ENCODE peak calls at places on chromosomes 2 and 18, in ten cellular contexts. Q, A, K, Y, E, M, Z, L, H and G are unnamed samples.

GRCh38 chr2:84991404-84992151 is 20.6 kb downstream of the KCMF1 start:
- DNase-seq in Q (no peak), A (peak; percentile 84), K (no peak), Y (no peak), E (no peak), M (no peak), Z (no peak), L (peak; percentile 35), H (no peak), G (peak; percentile 63)

GRCh38 chr2:54771166-54771565 is 47.7 kb downstream of the EML6 start:
- DNase-seq in Q (no peak), A (peak; percentile 81), K (no peak), Y (no peak), E (no peak), M (no peak), Z (no peak), L (peak; percentile 70), H (no peak), G (peak; percentile 33)

GRCh38 chr18:10046178-10046807 is 132.5 kb downstream of the VAPA start:
- DNase-seq in Q (no peak), A (no peak), K (no peak), Y (no peak), E (no peak), M (no peak), Z (no peak), L (no peak), H (peak; percentile 47), G (no peak)

GRCh38 chr2:199972088-199972626 is 16.8 kb downstream of the MAIP1 start:
- DNase-seq in Q (no peak), A (no peak), K (no peak), Y (no peak), E (no peak), M (no peak), Z (no peak), L (no peak), H (no peak), G (no peak)

GRCh38 chr2:28391564-28392296 is 928 bp upstream of the FOSL2 start:
- DNase-seq in Q (peak; percentile 83), A (peak; percentile 84), K (peak; percentile 57), Y (peak; percentile 64), E (peak; percentile 95), M (peak; percentile 78), Z (peak; percentile 66), L (peak; percentile 74), H (no peak), G (peak; percentile 94)

GRCh38 chr18:63131106-63131943 is 188.2 kb downstream of the BCL2 start:
- DNase-seq in Q (peak; percentile 81), A (peak; percentile 32), K (peak; percentile 28), Y (peak; percentile 57), E (peak; percentile 88), M (peak; percentile 56), Z (peak; percentile 45), L (peak; percentile 59), H (no peak), G (peak; percentile 77)

GRCh38 chr2:12457831-12458230 is 258.9 kb upstream of the TRIB2 start:
- DNase-seq in Q (no peak), A (no peak), K (no peak), Y (no peak), E (peak; percentile 14), M (no peak), Z (no peak), L (no peak), H (no peak), G (no peak)

GRCh38 chr2:102253753-102254150 is 57.6 kb upstream of the IL1RL1 start:
- DNase-seq in Q (no peak), A (no peak), K (no peak), Y (no peak), E (no peak), M (no peak), Z (no peak), L (no peak), H (no peak), G (peak; percentile 63)

GRCh38 chr18:74115046-74115445 is 32.6 kb downstream of the FBXO15 start:
- DNase-seq in Q (no peak), A (no peak), K (no peak), Y (no peak), E (no peak), M (no peak), Z (no peak), L (peak; percentile 71), H (no peak), G (peak; percentile 10)

GRCh38 chr2:37560863-37561614 is 110.4 kb downstream of the CDC42EP3 start:
- DNase-seq in Q (no peak), A (no peak), K (no peak), Y (no peak), E (no peak), M (no peak), Z (no peak), L (no peak), H (no peak), G (peak; percentile 59)

GRCh38 chr18:9856097-9856496 is 29.7 kb upstream of the TXNDC2 start:
- DNase-seq in Q (no peak), A (no peak), K (no peak), Y (no peak), E (no peak), M (no peak), Z (no peak), L (no peak), H (no peak), G (no peak)

GRCh38 chr2:109331864-109332848 is 203.2 kb downstream of the SH3RF3 start:
- DNase-seq in Q (peak; percentile 40), A (peak; percentile 92), K (peak; percentile 69), Y (no peak), E (peak; percentile 75), M (no peak), Z (peak; percentile 20), L (peak; percentile 90), H (no peak), G (peak; percentile 87)

GRCh38 chr2:17646096-17646554 is 105.6 kb downstream of the VSNL1 start:
- DNase-seq in Q (peak; percentile 78), A (peak; percentile 84), K (peak; percentile 61), Y (peak; percentile 75), E (peak; percentile 81), M (peak; percentile 60), Z (peak; percentile 40), L (peak; percentile 87), H (no peak), G (peak; percentile 92)

GRCh38 chr2:238887616-238888015 is 39.7 kb downstream of the TWIST2 start:
- DNase-seq in Q (no peak), A (no peak), K (no peak), Y (no peak), E (no peak), M (no peak), Z (no peak), L (no peak), H (no peak), G (no peak)

GRCh38 chr2:55232863-55233657 is 572 bp downstream of the RPS27A start:
- DNase-seq in Q (peak; percentile 64), A (peak; percentile 32), K (peak; percentile 29), Y (peak; percentile 39), E (no peak), M (peak; percentile 25), Z (no peak), L (no peak), H (no peak), G (peak; percentile 26)

GRCh38 chr2:95323347-95324155 is 26.4 kb downstream of the KCNIP3 start:
- DNase-seq in Q (peak; percentile 19), A (peak; percentile 64), K (peak; percentile 45), Y (no peak), E (no peak), M (peak; percentile 82), Z (peak; percentile 72), L (peak; percentile 15), H (no peak), G (no peak)

GRCh38 chr2:217922101-217923006 is 80.4 kb downstream of the TNS1 start:
- DNase-seq in Q (no peak), A (no peak), K (no peak), Y (no peak), E (no peak), M (no peak), Z (no peak), L (no peak), H (no peak), G (peak; percentile 34)
- TF ChIP-seq CTCF in Q (no peak), A (peak; percentile 3), K (no peak), Y (no peak), E (peak; percentile 17), M (peak; percentile 20), Z (no peak), L (peak; percentile 54), H (peak; percentile 69), G (peak; percentile 11)

DNA sequence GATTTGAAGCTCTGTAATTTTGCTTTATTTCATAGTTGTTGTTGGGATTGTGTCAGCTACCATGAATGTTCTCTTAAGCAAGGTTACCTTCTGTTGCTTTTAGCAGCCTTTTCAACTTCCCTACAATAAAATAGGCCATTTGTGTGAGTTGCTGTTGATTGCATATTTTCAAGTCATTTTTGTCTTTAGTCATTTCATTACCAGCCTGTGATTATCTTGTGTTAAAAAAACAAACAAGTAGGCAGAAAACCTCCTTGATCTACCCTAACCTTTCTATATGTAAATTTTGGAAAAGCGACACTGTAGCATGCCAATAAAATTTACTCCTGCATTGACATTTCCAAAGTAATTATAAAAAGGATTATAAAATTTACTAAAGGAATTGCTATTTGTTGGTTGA is 19.3 kb downstream of the GREB1L start:
- DNase-seq in Q (no peak), A (no peak), K (no peak), Y (no peak), E (no peak), M (no peak), Z (no peak), L (no peak), H (no peak), G (no peak)
- TF ChIP-seq CTCF in Q (no peak), A (no peak), K (no peak), Y (no peak), E (no peak), M (no peak), Z (no peak), L (no peak), H (no peak), G (no peak)

DNA sequence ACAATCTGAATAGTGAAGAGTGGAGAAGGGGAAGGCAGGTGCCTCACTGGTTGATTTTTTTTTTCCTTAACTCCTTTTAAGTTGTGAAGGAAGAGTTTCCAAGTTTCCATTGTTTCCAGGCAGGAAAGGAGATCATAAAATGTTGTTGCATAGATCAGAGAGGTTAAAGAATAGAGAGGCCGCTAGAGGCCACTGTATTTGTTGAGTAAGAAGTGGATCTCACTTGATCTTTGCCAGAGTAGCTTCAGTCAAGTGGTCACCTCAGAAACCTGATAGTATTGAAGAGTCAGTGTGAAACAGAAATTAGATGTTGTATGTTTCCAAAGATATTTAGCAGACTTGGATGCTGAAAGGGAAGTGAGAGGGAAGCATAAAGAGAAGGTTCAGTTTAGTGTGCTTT is 17.6 kb downstream of the CTNNA2 start:
- DNase-seq in Q (no peak), A (no peak), K (peak; percentile 31), Y (no peak), E (no peak), M (no peak), Z (no peak), L (no peak), H (no peak), G (no peak)
- TF ChIP-seq CTCF in Q (no peak), A (no peak), K (peak; percentile 22), Y (no peak), E (no peak), M (no peak), Z (no peak), L (peak; percentile 4), H (peak; percentile 58), G (no peak)

DNA sequence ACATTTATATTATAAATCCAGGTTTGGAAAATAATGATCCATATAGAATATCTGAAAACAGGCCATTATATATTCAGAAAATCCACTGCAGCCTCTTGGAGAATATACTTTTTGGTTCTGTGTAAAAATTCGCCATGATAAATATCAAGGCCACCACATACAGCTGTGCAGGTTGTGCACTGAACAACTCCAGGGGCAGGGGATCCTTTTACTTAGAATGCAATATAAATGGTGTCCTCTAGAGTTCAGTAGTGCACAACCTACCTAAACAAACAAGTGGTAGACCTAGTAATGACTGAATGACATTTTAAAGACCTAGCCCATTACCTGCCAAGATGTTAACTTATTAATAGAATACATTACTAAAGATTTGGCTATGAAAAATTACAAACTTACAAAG is 22.4 kb downstream of the MOGAT1 start:
- DNase-seq in Q (peak; percentile 43), A (peak; percentile 29), K (no peak), Y (no peak), E (no peak), M (no peak), Z (no peak), L (no peak), H (no peak), G (peak; percentile 53)
- TF ChIP-seq CTCF in Q (peak; percentile 21), A (peak; percentile 56), K (peak; percentile 27), Y (no peak), E (no peak), M (no peak), Z (no peak), L (peak; percentile 39), H (peak; percentile 65), G (peak; percentile 30)